ENCODE peak calls at places on chromosomes 5 and 9, in eight cellular contexts. O, I, G, P, D, V, T and K are unnamed samples.

GRCh38 chr5:40960027-40960426 is 50.7 kb downstream of the C7 start:
- DNase-seq in O (no peak), I (no peak), G (no peak), P (no peak), D (no peak), V (no peak), T (no peak), K (no peak)

GRCh38 chr9:129751841-129752801 is 721 bp downstream of the PTGES start:
- DNase-seq in O (no peak), I (peak), G (no peak), P (no peak), D (peak), V (no peak), T (no peak), K (peak)

GRCh38 chr5:97750576-97750975 is 567.5 kb upstream of the RIOK2 start:
- DNase-seq in O (no peak), I (no peak), G (no peak), P (no peak), D (no peak), V (no peak), T (no peak), K (no peak)

GRCh38 chr5:116032094-116032517 is at the start of gene ARL14EPL:
- DNase-seq in O (peak), I (peak), G (no peak), P (peak), D (no peak), V (peak), T (peak), K (peak)

GRCh38 chr5:151168602-151169344 is 11.2 kb upstream of the ANXA6 start:
- DNase-seq in O (no peak), I (no peak), G (no peak), P (no peak), D (no peak), V (no peak), T (no peak), K (peak)

GRCh38 chr5:51691538-51691937 is 308.3 kb downstream of the ISL1 start:
- DNase-seq in O (no peak), I (no peak), G (no peak), P (no peak), D (no peak), V (no peak), T (no peak), K (no peak)

GRCh38 chr5:139796061-139796806 is 626 bp downstream of the PSD2 start:
- DNase-seq in O (no peak), I (no peak), G (no peak), P (no peak), D (no peak), V (no peak), T (no peak), K (peak)

GRCh38 chr9:131635285-131635684 is 90.0 kb downstream of the PRRT1B start:
- DNase-seq in O (peak), I (peak), G (peak), P (peak), D (peak), V (no peak), T (peak), K (peak)

GRCh38 chr5:6712136-6712581 is 1.1 kb upstream of the TENT4A start:
- DNase-seq in O (peak), I (no peak), G (peak), P (peak), D (peak), V (no peak), T (peak), K (peak)

GRCh38 chr9:68685770-68686169 is 19.3 kb upstream of the PIP5K1B start:
- DNase-seq in O (no peak), I (no peak), G (no peak), P (peak), D (no peak), V (no peak), T (no peak), K (no peak)

GRCh38 chr5:53547226-53547625 is 13.2 kb upstream of the NDUFS4 start:
- DNase-seq in O (no peak), I (no peak), G (no peak), P (no peak), D (no peak), V (no peak), T (no peak), K (no peak)

GRCh38 chr5:139640432-139641115 is 7.6 kb upstream of the CXXC5 start:
- DNase-seq in O (no peak), I (no peak), G (peak), P (no peak), D (no peak), V (no peak), T (peak), K (no peak)

GRCh38 chr9:7284517-7284916 is 515.1 kb downstream of the DMAC1 start:
- DNase-seq in O (no peak), I (no peak), G (no peak), P (no peak), D (no peak), V (no peak), T (no peak), K (no peak)

GRCh38 chr5:142486581-142486980 is 161.8 kb upstream of the SPRY4 start:
- DNase-seq in O (peak), I (no peak), G (no peak), P (no peak), D (no peak), V (no peak), T (no peak), K (no peak)

GRCh38 chr5:149641000-149641576 is 59.8 kb downstream of the ARHGEF37 start:
- DNase-seq in O (peak), I (no peak), G (no peak), P (peak), D (peak), V (no peak), T (peak), K (no peak)

GRCh38 chr5:178121450-178122276 is 8.3 kb downstream of the N4BP3 start:
- DNase-seq in O (no peak), I (no peak), G (no peak), P (no peak), D (no peak), V (no peak), T (peak), K (peak)

GRCh38 chr5:96124589-96124988 is 162.9 kb upstream of the ELL2 start:
- DNase-seq in O (peak), I (no peak), G (no peak), P (no peak), D (no peak), V (no peak), T (no peak), K (no peak)

GRCh38 chr5:36398137-36398536 is 96.4 kb upstream of the RANBP3L start:
- DNase-seq in O (peak), I (no peak), G (no peak), P (no peak), D (no peak), V (no peak), T (no peak), K (no peak)

GRCh38 chr5:173764321-173765029 is 123.7 kb upstream of the CPEB4 start:
- DNase-seq in O (peak), I (peak), G (no peak), P (peak), D (peak), V (no peak), T (peak), K (peak)

GRCh38 chr9:89426389-89426961 is 71.4 kb downstream of the SEMA4D start:
- DNase-seq in O (no peak), I (no peak), G (peak), P (no peak), D (no peak), V (no peak), T (no peak), K (no peak)

GRCh38 chr9:131025953-131026858 is 17.2 kb downstream of the LAMC3 start:
- DNase-seq in O (no peak), I (no peak), G (no peak), P (no peak), D (no peak), V (no peak), T (no peak), K (no peak)

GRCh38 chr5:168807261-168807660 is 228.1 kb upstream of the PANK3 start:
- DNase-seq in O (no peak), I (no peak), G (no peak), P (no peak), D (no peak), V (no peak), T (no peak), K (no peak)

GRCh38 chr9:125522328-125522725 is 184.7 kb downstream of the MAPKAP1 start:
- DNase-seq in O (peak), I (no peak), G (no peak), P (no peak), D (no peak), V (no peak), T (no peak), K (peak)

GRCh38 chr9:2179557-2179956 is 164.4 kb downstream of the SMARCA2 start:
- DNase-seq in O (no peak), I (no peak), G (no peak), P (no peak), D (no peak), V (no peak), T (no peak), K (no peak)

GRCh38 chr5:158175664-158176507 is 316.9 kb upstream of the CLINT1 start:
- DNase-seq in O (no peak), I (no peak), G (no peak), P (no peak), D (no peak), V (no peak), T (no peak), K (no peak)

GRCh38 chr9:37309136-37309535 is 113.4 kb upstream of the GRHPR start:
- DNase-seq in O (peak), I (no peak), G (no peak), P (peak), D (no peak), V (peak), T (no peak), K (no peak)

GRCh38 chr9:92730897-92731296 is 33.7 kb downstream of the BICD2 start:
- DNase-seq in O (no peak), I (no peak), G (peak), P (no peak), D (no peak), V (no peak), T (no peak), K (no peak)

GRCh38 chr9:136703231-136703870 is 9.0 kb upstream of the DIPK1B start:
- DNase-seq in O (no peak), I (no peak), G (no peak), P (no peak), D (no peak), V (no peak), T (no peak), K (no peak)

GRCh38 chr9:124386201-124386600 is 29.0 kb downstream of the PSMB7 start:
- DNase-seq in O (peak), I (no peak), G (no peak), P (no peak), D (no peak), V (no peak), T (no peak), K (no peak)

GRCh38 chr5:89735108-89735507 is 674.4 kb downstream of the CETN3 start:
- DNase-seq in O (no peak), I (no peak), G (no peak), P (no peak), D (no peak), V (no peak), T (no peak), K (no peak)

GRCh38 chr9:30796806-30797205 is 1587.6 kb upstream of the ACO1 start:
- DNase-seq in O (no peak), I (no peak), G (no peak), P (no peak), D (no peak), V (no peak), T (no peak), K (no peak)

GRCh38 chr9:130946778-130947617 is 8.0 kb upstream of the FIBCD1 start:
- DNase-seq in O (no peak), I (no peak), G (no peak), P (peak), D (no peak), V (no peak), T (no peak), K (no peak)

GRCh38 chr5:172002840-172003512 is 3.5 kb downstream of the FBXW11 start:
- DNase-seq in O (no peak), I (no peak), G (no peak), P (no peak), D (no peak), V (no peak), T (no peak), K (no peak)

GRCh38 chr5:172005708-172006377 is 595 bp downstream of the FBXW11 start:
- DNase-seq in O (no peak), I (no peak), G (peak), P (peak), D (peak), V (no peak), T (no peak), K (no peak)

GRCh38 chr5:103364074-103364473 is 105.5 kb downstream of the MACIR start:
- DNase-seq in O (peak), I (no peak), G (no peak), P (no peak), D (no peak), V (no peak), T (no peak), K (no peak)

DNA sequence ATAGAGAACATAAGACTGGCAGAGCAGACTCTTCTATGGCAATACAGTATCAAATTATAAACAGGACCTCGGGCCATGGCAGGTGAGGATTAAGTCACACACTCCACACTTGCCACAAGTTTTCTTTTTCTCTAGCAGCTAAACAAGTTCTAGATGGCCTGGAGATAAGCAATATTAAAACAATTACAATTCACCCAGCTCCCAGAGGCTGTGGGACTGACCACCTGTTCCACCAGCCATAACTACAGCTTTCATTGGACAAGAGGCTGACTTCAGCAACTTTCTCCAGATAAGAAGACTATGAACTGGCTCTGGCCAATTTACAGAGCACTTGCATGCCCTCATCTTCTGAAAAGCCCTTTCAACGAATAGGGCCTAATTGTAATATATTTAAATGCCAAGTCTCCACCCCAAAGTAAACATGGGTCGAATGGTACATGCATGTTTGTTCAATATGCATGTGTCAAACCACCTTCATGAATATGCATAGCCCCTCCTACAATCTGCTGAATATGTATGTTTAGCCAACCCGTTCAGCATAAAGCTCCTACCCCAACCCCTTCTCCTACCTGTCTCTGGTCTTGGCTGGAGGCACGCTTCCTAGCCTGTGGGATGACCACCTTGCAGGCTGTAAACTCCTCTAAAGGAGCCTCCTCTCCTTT is 6.1 kb upstream of the CFAP157 start:
- DNase-seq in O (no peak), I (no peak), G (no peak), P (no peak), D (no peak), V (no peak), T (no peak), K (no peak)
- TF ChIP-seq POLR2A in O (no peak), I (no peak), G (no peak), P (no peak), D (no peak), V (no peak), T (no peak), K (no peak)

DNA sequence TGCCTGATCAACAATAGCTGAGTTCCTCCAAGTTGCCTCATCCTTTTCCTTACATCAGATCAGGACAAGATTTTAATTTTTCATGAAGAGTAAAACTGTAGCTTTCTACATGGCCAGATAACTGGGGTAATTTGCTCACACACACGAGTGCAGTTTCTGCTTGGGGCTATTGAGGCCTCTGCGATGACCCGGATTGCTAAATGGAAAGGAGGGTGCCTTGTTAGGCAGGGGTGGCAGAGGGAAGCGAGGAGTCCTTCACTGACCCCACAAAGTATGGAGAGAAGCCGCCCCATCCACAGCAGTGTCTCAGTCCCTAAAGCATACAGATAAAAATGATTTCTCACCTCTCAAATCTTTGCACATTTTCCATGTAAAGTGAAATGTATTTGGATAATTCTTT is 133.7 kb downstream of the FSTL4 start:
- DNase-seq in O (no peak), I (no peak), G (no peak), P (no peak), D (no peak), V (no peak), T (no peak), K (no peak)
- TF ChIP-seq POLR2A in O (no peak), I (no peak), G (no peak), P (no peak), D (no peak), V (no peak), T (no peak), K (no peak)

GRCh38 chr9:35115680-35116538 is at the start of gene ATOSB:
- DNase-seq in O (peak), I (peak), G (peak), P (peak), D (peak), V (peak), T (peak), K (peak)
- TF ChIP-seq POLR2A in O (no peak), I (no peak), G (no peak), P (peak), D (no peak), V (no peak), T (peak), K (no peak)

GRCh38 chr9:70415041-70415440 is 584 bp upstream of the KLF9 start:
- DNase-seq in O (no peak), I (no peak), G (no peak), P (no peak), D (no peak), V (no peak), T (no peak), K (no peak)

GRCh38 chr9:70413427-70413797 is 1.0 kb downstream of the KLF9 start:
- DNase-seq in O (no peak), I (no peak), G (no peak), P (peak), D (no peak), V (peak), T (no peak), K (peak)

GRCh38 chr9:70412678-70413426 is 1.6 kb downstream of the KLF9 start:
- DNase-seq in O (peak), I (peak), G (peak), P (peak), D (peak), V (no peak), T (peak), K (peak)

GRCh38 chr9:70415476-70415875 is 1.0 kb upstream of the KLF9 start:
- DNase-seq in O (no peak), I (no peak), G (no peak), P (no peak), D (no peak), V (no peak), T (no peak), K (no peak)

DNA sequence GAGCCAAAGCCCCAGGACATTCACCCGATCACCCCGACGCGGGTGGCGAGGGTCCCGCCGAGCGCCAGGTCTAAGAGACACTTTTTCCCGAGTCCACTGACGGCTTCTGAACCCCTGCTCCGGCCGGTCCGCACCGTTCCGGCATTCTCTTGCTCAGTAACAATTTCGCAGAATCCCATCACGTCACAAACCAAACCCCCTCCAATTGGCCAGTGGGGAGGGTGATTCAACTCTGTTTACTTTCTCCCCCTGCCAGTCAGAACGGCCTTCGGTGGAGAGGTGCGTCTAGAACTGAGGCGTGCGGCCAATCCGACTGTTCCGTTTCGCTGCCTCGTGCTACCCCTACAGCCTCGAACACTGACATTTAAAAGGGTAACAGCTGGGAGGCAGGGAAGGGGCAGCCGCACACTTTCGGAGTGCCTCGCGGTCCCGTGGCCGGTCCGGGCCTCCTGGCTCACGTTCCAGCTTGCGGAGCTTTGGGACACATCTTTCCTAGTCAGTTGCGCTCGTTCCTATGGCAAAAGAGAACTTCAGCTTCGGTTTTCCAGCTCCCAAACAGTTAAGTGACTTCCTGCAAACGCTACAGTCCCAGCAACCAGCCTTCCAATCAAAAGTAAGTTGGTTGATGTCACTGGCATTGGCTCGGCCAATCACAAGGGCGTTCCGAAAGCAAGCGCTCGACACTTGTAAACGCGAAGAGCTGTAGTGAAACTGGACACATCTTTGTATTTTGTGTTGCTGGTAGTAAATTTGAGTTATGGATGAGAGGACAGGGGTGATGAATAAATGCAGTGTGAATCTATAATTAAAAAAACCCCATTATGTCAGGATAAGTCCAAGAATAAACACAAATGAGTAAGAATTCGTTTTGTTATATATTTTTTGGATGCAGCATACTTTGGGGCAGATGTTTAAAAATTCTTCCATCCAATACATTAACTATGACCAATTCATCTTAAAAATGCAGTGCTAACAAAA is at the start of gene KLF9:
- DNase-seq in O (peak), I (peak), G (peak), P (peak), D (peak), V (peak), T (peak), K (peak)
- TF ChIP-seq POLR2A in O (peak), I (peak), G (no peak), P (peak), D (peak), V (no peak), T (no peak), K (peak)

DNA sequence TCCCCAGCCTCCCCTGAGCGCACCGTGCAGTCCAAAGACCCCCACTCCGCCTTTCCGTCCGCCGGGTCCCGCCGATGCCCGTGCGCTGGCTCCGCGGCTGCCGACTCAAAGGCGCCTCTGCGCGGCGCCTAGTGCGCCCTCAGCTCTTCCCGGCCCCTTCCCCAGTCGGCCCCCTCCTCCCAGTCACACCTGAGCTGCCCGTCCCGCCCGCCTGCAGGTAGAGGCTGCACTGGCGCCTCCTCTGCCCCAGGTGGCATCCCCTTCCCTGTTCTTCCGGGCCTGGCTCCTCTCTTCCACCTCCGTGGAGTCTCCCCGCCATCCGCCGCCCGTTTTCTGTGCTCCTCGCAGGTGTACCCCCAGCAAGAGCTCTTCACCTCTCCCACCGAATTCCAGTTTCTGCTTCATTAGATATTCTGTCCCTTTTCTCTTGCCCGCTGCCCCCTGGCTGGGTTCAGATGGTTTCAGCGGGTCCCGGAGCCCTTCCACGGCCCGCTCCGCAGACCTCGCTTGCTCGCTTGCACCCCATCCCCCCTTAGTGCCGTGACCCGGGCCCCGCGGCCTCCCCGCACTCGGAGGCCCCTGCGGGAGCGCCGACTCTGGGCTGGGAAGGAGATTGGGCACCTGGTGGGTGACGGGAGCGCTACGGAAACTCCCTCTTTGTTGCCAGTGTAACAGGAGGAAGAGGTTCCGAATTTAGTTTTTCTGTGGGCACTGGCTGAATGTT is 707 bp downstream of the SLC44A1 start:
- DNase-seq in O (no peak), I (peak), G (peak), P (peak), D (peak), V (no peak), T (peak), K (peak)
- TF ChIP-seq POLR2A in O (no peak), I (no peak), G (no peak), P (no peak), D (no peak), V (no peak), T (peak), K (no peak)